ENCODE peak calls at places on chromosomes 4 and X, in seven cellular contexts. One of them, this sample, is unnamed.

GRCh38 chrX:130108647-130109428 is 1.5 kb downstream of the ELF4 start:
- DNase-seq in upper lobe of right lung: peak
- DNase-seq in mucosa of descending colon: peak
- DNase-seq in CD8-positive, alpha-beta T cell: peak
- DNase-seq in nephron progenitor cell: no peak
- DNase-seq in fibroblast of pulmonary artery: no peak
- DNase-seq in Peyer's patch: peak
- DNase-seq in this sample: no peak

GRCh38 chr4:128525939-128526630 is 238.5 kb upstream of the PGRMC2 start:
- DNase-seq in upper lobe of right lung: no peak
- DNase-seq in mucosa of descending colon: no peak
- DNase-seq in CD8-positive, alpha-beta T cell: no peak
- DNase-seq in nephron progenitor cell: no peak
- DNase-seq in fibroblast of pulmonary artery: peak
- DNase-seq in Peyer's patch: no peak
- DNase-seq in this sample: no peak

GRCh38 chr4:103136671-103137445 is 37.2 kb upstream of the BDH2 start:
- DNase-seq in upper lobe of right lung: no peak
- DNase-seq in mucosa of descending colon: no peak
- DNase-seq in CD8-positive, alpha-beta T cell: no peak
- DNase-seq in nephron progenitor cell: no peak
- DNase-seq in fibroblast of pulmonary artery: no peak
- DNase-seq in Peyer's patch: no peak
- DNase-seq in this sample: no peak

GRCh38 chrX:109783712-109784109 is 50.7 kb upstream of the ACSL4 start:
- DNase-seq in upper lobe of right lung: peak
- DNase-seq in mucosa of descending colon: no peak
- DNase-seq in CD8-positive, alpha-beta T cell: no peak
- DNase-seq in nephron progenitor cell: no peak
- DNase-seq in fibroblast of pulmonary artery: peak
- DNase-seq in Peyer's patch: no peak
- DNase-seq in this sample: no peak

GRCh38 chr4:186676531-186677158 is 47.0 kb downstream of the FAT1 start:
- DNase-seq in upper lobe of right lung: no peak
- DNase-seq in mucosa of descending colon: no peak
- DNase-seq in CD8-positive, alpha-beta T cell: no peak
- DNase-seq in nephron progenitor cell: no peak
- DNase-seq in fibroblast of pulmonary artery: peak
- DNase-seq in Peyer's patch: no peak
- DNase-seq in this sample: no peak

GRCh38 chr4:38125816-38126215 is 165.6 kb downstream of the PTTG2 start:
- DNase-seq in upper lobe of right lung: no peak
- DNase-seq in mucosa of descending colon: no peak
- DNase-seq in CD8-positive, alpha-beta T cell: no peak
- DNase-seq in nephron progenitor cell: no peak
- DNase-seq in fibroblast of pulmonary artery: no peak
- DNase-seq in Peyer's patch: no peak
- DNase-seq in this sample: no peak

GRCh38 chrX:74291964-74292891 is 11.8 kb upstream of the ZCCHC13 start:
- DNase-seq in upper lobe of right lung: peak
- DNase-seq in mucosa of descending colon: peak
- DNase-seq in CD8-positive, alpha-beta T cell: peak
- DNase-seq in nephron progenitor cell: peak
- DNase-seq in fibroblast of pulmonary artery: peak
- DNase-seq in Peyer's patch: peak
- DNase-seq in this sample: peak

GRCh38 chrX:15277594-15277993 is 7.7 kb upstream of the ASB9 start:
- DNase-seq in upper lobe of right lung: no peak
- DNase-seq in mucosa of descending colon: no peak
- DNase-seq in CD8-positive, alpha-beta T cell: no peak
- DNase-seq in nephron progenitor cell: no peak
- DNase-seq in fibroblast of pulmonary artery: no peak
- DNase-seq in Peyer's patch: no peak
- DNase-seq in this sample: no peak

GRCh38 chrX:150308041-150308440 is 55.1 kb upstream of the MAMLD1 start:
- DNase-seq in upper lobe of right lung: no peak
- DNase-seq in mucosa of descending colon: no peak
- DNase-seq in CD8-positive, alpha-beta T cell: no peak
- DNase-seq in nephron progenitor cell: no peak
- DNase-seq in fibroblast of pulmonary artery: no peak
- DNase-seq in Peyer's patch: no peak
- DNase-seq in this sample: no peak

GRCh38 chr4:108544504-108544903 is 75.9 kb upstream of the RPL34 start:
- DNase-seq in upper lobe of right lung: no peak
- DNase-seq in mucosa of descending colon: no peak
- DNase-seq in CD8-positive, alpha-beta T cell: no peak
- DNase-seq in nephron progenitor cell: no peak
- DNase-seq in fibroblast of pulmonary artery: peak
- DNase-seq in Peyer's patch: no peak
- DNase-seq in this sample: no peak

GRCh38 chr4:142901166-142901662 is 55.1 kb upstream of the INPP4B start:
- DNase-seq in upper lobe of right lung: no peak
- DNase-seq in mucosa of descending colon: no peak
- DNase-seq in CD8-positive, alpha-beta T cell: no peak
- DNase-seq in nephron progenitor cell: no peak
- DNase-seq in fibroblast of pulmonary artery: no peak
- DNase-seq in Peyer's patch: no peak
- DNase-seq in this sample: no peak

GRCh38 chr4:109211671-109212070 is 90.8 kb downstream of the COL25A1 start:
- DNase-seq in upper lobe of right lung: no peak
- DNase-seq in mucosa of descending colon: no peak
- DNase-seq in CD8-positive, alpha-beta T cell: no peak
- DNase-seq in nephron progenitor cell: no peak
- DNase-seq in fibroblast of pulmonary artery: peak
- DNase-seq in Peyer's patch: no peak
- DNase-seq in this sample: no peak

GRCh38 chr4:94798808-94799207 is 41.1 kb downstream of the BMPR1B start:
- DNase-seq in upper lobe of right lung: no peak
- DNase-seq in mucosa of descending colon: no peak
- DNase-seq in CD8-positive, alpha-beta T cell: no peak
- DNase-seq in nephron progenitor cell: no peak
- DNase-seq in fibroblast of pulmonary artery: peak
- DNase-seq in Peyer's patch: no peak
- DNase-seq in this sample: no peak

GRCh38 chr4:67700119-67700873 is 659 bp downstream of the UBA6 start:
- DNase-seq in upper lobe of right lung: no peak
- DNase-seq in mucosa of descending colon: no peak
- DNase-seq in CD8-positive, alpha-beta T cell: no peak
- DNase-seq in nephron progenitor cell: no peak
- DNase-seq in fibroblast of pulmonary artery: peak
- DNase-seq in Peyer's patch: no peak
- DNase-seq in this sample: no peak

GRCh38 chrX:23779025-23779424 is 3.9 kb upstream of the SAT1 start:
- DNase-seq in upper lobe of right lung: no peak
- DNase-seq in mucosa of descending colon: no peak
- DNase-seq in CD8-positive, alpha-beta T cell: no peak
- DNase-seq in nephron progenitor cell: no peak
- DNase-seq in fibroblast of pulmonary artery: peak
- DNase-seq in Peyer's patch: no peak
- DNase-seq in this sample: no peak

DNA sequence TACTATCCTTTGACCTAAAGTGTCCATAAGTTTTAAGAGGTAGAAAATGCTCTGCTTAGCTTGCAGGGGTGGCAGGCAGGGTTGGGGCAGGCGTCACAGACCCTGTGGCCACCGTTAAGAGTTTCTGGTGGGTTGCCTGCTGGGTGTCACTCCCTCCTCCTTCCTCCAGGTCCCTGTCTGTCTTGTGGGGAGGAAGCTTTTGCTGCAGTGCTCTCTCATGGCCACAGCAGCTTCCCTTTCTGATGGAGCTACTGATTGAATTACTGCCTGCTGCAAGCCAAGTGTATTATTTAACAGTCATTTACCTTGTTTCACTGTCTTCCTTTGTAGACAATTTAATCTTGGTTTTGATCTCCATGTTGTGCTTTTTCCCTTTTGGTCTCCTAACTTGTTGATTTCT is 384.6 kb downstream of the IDS start:
- DNase-seq in upper lobe of right lung: no peak
- DNase-seq in mucosa of descending colon: no peak
- DNase-seq in CD8-positive, alpha-beta T cell: no peak
- DNase-seq in nephron progenitor cell: peak
- DNase-seq in fibroblast of pulmonary artery: no peak
- DNase-seq in Peyer's patch: no peak
- DNase-seq in this sample: no peak
- TF ChIP-seq CTCF in upper lobe of right lung: no peak
- TF ChIP-seq CTCF in mucosa of descending colon: no peak
- TF ChIP-seq CTCF in CD8-positive, alpha-beta T cell: no peak
- TF ChIP-seq CTCF in nephron progenitor cell: no peak
- TF ChIP-seq CTCF in fibroblast of pulmonary artery: no peak
- TF ChIP-seq CTCF in Peyer's patch: no peak
- TF ChIP-seq CTCF in this sample: no peak

GRCh38 chr4:121728798-121729226 is 32.0 kb upstream of the ANXA5 start:
- DNase-seq in upper lobe of right lung: no peak
- DNase-seq in mucosa of descending colon: no peak
- DNase-seq in CD8-positive, alpha-beta T cell: no peak
- DNase-seq in nephron progenitor cell: no peak
- DNase-seq in fibroblast of pulmonary artery: peak
- DNase-seq in Peyer's patch: no peak
- DNase-seq in this sample: no peak

GRCh38 chr4:121721700-121722099 is 24.9 kb upstream of the ANXA5 start:
- DNase-seq in upper lobe of right lung: no peak
- DNase-seq in mucosa of descending colon: no peak
- DNase-seq in CD8-positive, alpha-beta T cell: no peak
- DNase-seq in nephron progenitor cell: no peak
- DNase-seq in fibroblast of pulmonary artery: no peak
- DNase-seq in Peyer's patch: no peak
- DNase-seq in this sample: no peak

GRCh38 chr4:121724671-121725070 is 27.9 kb upstream of the ANXA5 start:
- DNase-seq in upper lobe of right lung: no peak
- DNase-seq in mucosa of descending colon: no peak
- DNase-seq in CD8-positive, alpha-beta T cell: no peak
- DNase-seq in nephron progenitor cell: no peak
- DNase-seq in fibroblast of pulmonary artery: no peak
- DNase-seq in Peyer's patch: no peak
- DNase-seq in this sample: no peak

GRCh38 chr4:121728066-121728465 is 31.3 kb upstream of the ANXA5 start:
- DNase-seq in upper lobe of right lung: no peak
- DNase-seq in mucosa of descending colon: no peak
- DNase-seq in CD8-positive, alpha-beta T cell: no peak
- DNase-seq in nephron progenitor cell: no peak
- DNase-seq in fibroblast of pulmonary artery: peak
- DNase-seq in Peyer's patch: no peak
- DNase-seq in this sample: no peak

GRCh38 chr4:121726642-121727268 is 30.0 kb upstream of the ANXA5 start:
- DNase-seq in upper lobe of right lung: no peak
- DNase-seq in mucosa of descending colon: no peak
- DNase-seq in CD8-positive, alpha-beta T cell: peak
- DNase-seq in nephron progenitor cell: peak
- DNase-seq in fibroblast of pulmonary artery: peak
- DNase-seq in Peyer's patch: no peak
- DNase-seq in this sample: no peak
- TF ChIP-seq CTCF in upper lobe of right lung: peak
- TF ChIP-seq CTCF in mucosa of descending colon: peak
- TF ChIP-seq CTCF in CD8-positive, alpha-beta T cell: peak
- TF ChIP-seq CTCF in nephron progenitor cell: peak
- TF ChIP-seq CTCF in fibroblast of pulmonary artery: peak
- TF ChIP-seq CTCF in Peyer's patch: peak
- TF ChIP-seq CTCF in this sample: no peak

GRCh38 chr4:159006202-159006601 is 96.7 kb upstream of the RAPGEF2 start:
- DNase-seq in upper lobe of right lung: no peak
- DNase-seq in mucosa of descending colon: no peak
- DNase-seq in CD8-positive, alpha-beta T cell: no peak
- DNase-seq in nephron progenitor cell: no peak
- DNase-seq in fibroblast of pulmonary artery: no peak
- DNase-seq in Peyer's patch: no peak
- DNase-seq in this sample: no peak
- TF ChIP-seq CTCF in upper lobe of right lung: no peak
- TF ChIP-seq CTCF in mucosa of descending colon: no peak
- TF ChIP-seq CTCF in CD8-positive, alpha-beta T cell: no peak
- TF ChIP-seq CTCF in nephron progenitor cell: no peak
- TF ChIP-seq CTCF in fibroblast of pulmonary artery: no peak
- TF ChIP-seq CTCF in Peyer's patch: peak
- TF ChIP-seq CTCF in this sample: no peak

GRCh38 chr4:99879458-99879857 is 14.8 kb downstream of the LAMTOR3 start:
- DNase-seq in upper lobe of right lung: no peak
- DNase-seq in mucosa of descending colon: no peak
- DNase-seq in CD8-positive, alpha-beta T cell: no peak
- DNase-seq in nephron progenitor cell: no peak
- DNase-seq in fibroblast of pulmonary artery: peak
- DNase-seq in Peyer's patch: no peak
- DNase-seq in this sample: no peak

GRCh38 chr4:99887837-99888236 is 6.4 kb downstream of the LAMTOR3 start:
- DNase-seq in upper lobe of right lung: no peak
- DNase-seq in mucosa of descending colon: no peak
- DNase-seq in CD8-positive, alpha-beta T cell: no peak
- DNase-seq in nephron progenitor cell: no peak
- DNase-seq in fibroblast of pulmonary artery: peak
- DNase-seq in Peyer's patch: no peak
- DNase-seq in this sample: no peak

GRCh38 chr4:99886146-99886545 is 8.1 kb downstream of the LAMTOR3 start:
- DNase-seq in upper lobe of right lung: no peak
- DNase-seq in mucosa of descending colon: no peak
- DNase-seq in CD8-positive, alpha-beta T cell: no peak
- DNase-seq in nephron progenitor cell: no peak
- DNase-seq in fibroblast of pulmonary artery: peak
- DNase-seq in Peyer's patch: no peak
- DNase-seq in this sample: no peak

GRCh38 chr4:99885687-99886086 is 8.5 kb downstream of the LAMTOR3 start:
- DNase-seq in upper lobe of right lung: no peak
- DNase-seq in mucosa of descending colon: no peak
- DNase-seq in CD8-positive, alpha-beta T cell: no peak
- DNase-seq in nephron progenitor cell: no peak
- DNase-seq in fibroblast of pulmonary artery: no peak
- DNase-seq in Peyer's patch: no peak
- DNase-seq in this sample: no peak

GRCh38 chr4:99885063-99885664 is 9.1 kb downstream of the LAMTOR3 start:
- DNase-seq in upper lobe of right lung: no peak
- DNase-seq in mucosa of descending colon: no peak
- DNase-seq in CD8-positive, alpha-beta T cell: peak
- DNase-seq in nephron progenitor cell: no peak
- DNase-seq in fibroblast of pulmonary artery: peak
- DNase-seq in Peyer's patch: no peak
- DNase-seq in this sample: no peak
- TF ChIP-seq CTCF in upper lobe of right lung: peak
- TF ChIP-seq CTCF in mucosa of descending colon: no peak
- TF ChIP-seq CTCF in CD8-positive, alpha-beta T cell: peak
- TF ChIP-seq CTCF in nephron progenitor cell: peak
- TF ChIP-seq CTCF in fibroblast of pulmonary artery: peak
- TF ChIP-seq CTCF in Peyer's patch: peak
- TF ChIP-seq CTCF in this sample: no peak

GRCh38 chr4:6308890-6309643 is 39.4 kb downstream of the WFS1 start:
- DNase-seq in upper lobe of right lung: no peak
- DNase-seq in mucosa of descending colon: no peak
- DNase-seq in CD8-positive, alpha-beta T cell: peak
- DNase-seq in nephron progenitor cell: peak
- DNase-seq in fibroblast of pulmonary artery: no peak
- DNase-seq in Peyer's patch: no peak
- DNase-seq in this sample: no peak
- TF ChIP-seq CTCF in upper lobe of right lung: peak
- TF ChIP-seq CTCF in mucosa of descending colon: no peak
- TF ChIP-seq CTCF in CD8-positive, alpha-beta T cell: no peak
- TF ChIP-seq CTCF in nephron progenitor cell: no peak
- TF ChIP-seq CTCF in fibroblast of pulmonary artery: no peak
- TF ChIP-seq CTCF in Peyer's patch: no peak
- TF ChIP-seq CTCF in this sample: no peak

GRCh38 chrX:52359614-52360232 is 9.1 kb upstream of the XAGE2 start:
- DNase-seq in upper lobe of right lung: no peak
- DNase-seq in mucosa of descending colon: no peak
- DNase-seq in CD8-positive, alpha-beta T cell: no peak
- DNase-seq in nephron progenitor cell: no peak
- DNase-seq in fibroblast of pulmonary artery: peak
- DNase-seq in Peyer's patch: no peak
- DNase-seq in this sample: no peak

GRCh38 chrX:52368368-52369055 is at the start of gene XAGE2:
- DNase-seq in upper lobe of right lung: no peak
- DNase-seq in mucosa of descending colon: no peak
- DNase-seq in CD8-positive, alpha-beta T cell: no peak
- DNase-seq in nephron progenitor cell: no peak
- DNase-seq in fibroblast of pulmonary artery: no peak
- DNase-seq in Peyer's patch: no peak
- DNase-seq in this sample: no peak

GRCh38 chrX:52363247-52363883 is 5.5 kb upstream of the XAGE2 start:
- DNase-seq in upper lobe of right lung: no peak
- DNase-seq in mucosa of descending colon: no peak
- DNase-seq in CD8-positive, alpha-beta T cell: no peak
- DNase-seq in nephron progenitor cell: no peak
- DNase-seq in fibroblast of pulmonary artery: no peak
- DNase-seq in Peyer's patch: no peak
- DNase-seq in this sample: no peak
- TF ChIP-seq CTCF in upper lobe of right lung: no peak
- TF ChIP-seq CTCF in mucosa of descending colon: no peak
- TF ChIP-seq CTCF in CD8-positive, alpha-beta T cell: no peak
- TF ChIP-seq CTCF in nephron progenitor cell: no peak
- TF ChIP-seq CTCF in fibroblast of pulmonary artery: no peak
- TF ChIP-seq CTCF in Peyer's patch: no peak
- TF ChIP-seq CTCF in this sample: no peak

This sample was measured in activated B cell treated with CpG ODN at 0.5 μM for 24 hours.